ENCODE peak calls at places on chromosomes 5 and 9, in ten cellular contexts. One of them, this sample, is unnamed. For H3K4me1, the result is how much of the 10 kb centered on the place peaks cover.

GRCh38 chr5:128084228-128085167 is 932 bp downstream of the SLC12A2 start:
- DNase-seq in GM23248: peak
- DNase-seq in thyroid gland: peak
- DNase-seq in OCI-LY7: peak
- DNase-seq in mesendoderm: peak
- DNase-seq in left ventricle myocardium inferior: peak
- DNase-seq in body of pancreas: peak
- DNase-seq in endodermal cell: peak
- DNase-seq in heart right ventricle: peak
- DNase-seq in effector memory CD4-positive, alpha-beta T cell: peak
- DNase-seq in this sample: peak

GRCh38 chr9:134764870-134765269 is 115.7 kb upstream of the FCN2 start:
- DNase-seq in mesendoderm: no peak
- DNase-seq in endodermal cell: no peak
- DNase-seq in heart right ventricle: no peak
- DNase-seq in thyroid gland: peak
- DNase-seq in body of pancreas: no peak
- DNase-seq in left ventricle myocardium inferior: no peak
- DNase-seq in effector memory CD4-positive, alpha-beta T cell: no peak
- DNase-seq in OCI-LY7: no peak
- DNase-seq in GM23248: no peak
- DNase-seq in this sample: no peak

GRCh38 chr5:75337366-75338021 is 474 bp downstream of the HMGCR start:
- DNase-seq in endodermal cell: no peak
- DNase-seq in mesendoderm: peak
- DNase-seq in left ventricle myocardium inferior: no peak
- DNase-seq in heart right ventricle: no peak
- DNase-seq in OCI-LY7: peak
- DNase-seq in GM23248: peak
- DNase-seq in body of pancreas: no peak
- DNase-seq in effector memory CD4-positive, alpha-beta T cell: peak
- DNase-seq in thyroid gland: no peak
- DNase-seq in this sample: no peak

GRCh38 chr9:79883073-79883645 is 311.4 kb downstream of the TLE4 start:
- DNase-seq in body of pancreas: no peak
- DNase-seq in GM23248: no peak
- DNase-seq in mesendoderm: no peak
- DNase-seq in effector memory CD4-positive, alpha-beta T cell: peak
- DNase-seq in left ventricle myocardium inferior: peak
- DNase-seq in OCI-LY7: peak
- DNase-seq in endodermal cell: no peak
- DNase-seq in heart right ventricle: peak
- DNase-seq in thyroid gland: no peak
- DNase-seq in this sample: peak

GRCh38 chr5:145429170-145429569 is 406.0 kb downstream of the PRELID2 start:
- DNase-seq in body of pancreas: no peak
- DNase-seq in GM23248: no peak
- DNase-seq in endodermal cell: no peak
- DNase-seq in thyroid gland: no peak
- DNase-seq in heart right ventricle: no peak
- DNase-seq in OCI-LY7: no peak
- DNase-seq in mesendoderm: no peak
- DNase-seq in effector memory CD4-positive, alpha-beta T cell: no peak
- DNase-seq in left ventricle myocardium inferior: no peak
- DNase-seq in this sample: no peak

GRCh38 chr5:115857621-115858349 is 16.1 kb downstream of the AP3S1 start:
- DNase-seq in effector memory CD4-positive, alpha-beta T cell: no peak
- DNase-seq in GM23248: peak
- DNase-seq in left ventricle myocardium inferior: no peak
- DNase-seq in endodermal cell: no peak
- DNase-seq in OCI-LY7: no peak
- DNase-seq in thyroid gland: no peak
- DNase-seq in heart right ventricle: no peak
- DNase-seq in body of pancreas: no peak
- DNase-seq in mesendoderm: peak
- DNase-seq in this sample: no peak

GRCh38 chr5:136197462-136198142 is 4.6 kb upstream of the SMIM32 start:
- DNase-seq in endodermal cell: peak
- DNase-seq in heart right ventricle: no peak
- DNase-seq in GM23248: no peak
- DNase-seq in mesendoderm: no peak
- DNase-seq in thyroid gland: no peak
- DNase-seq in OCI-LY7: no peak
- DNase-seq in left ventricle myocardium inferior: no peak
- DNase-seq in effector memory CD4-positive, alpha-beta T cell: no peak
- DNase-seq in body of pancreas: no peak
- DNase-seq in this sample: no peak

GRCh38 chr9:36218411-36218901 is 27.7 kb downstream of the CLTA start:
- DNase-seq in mesendoderm: no peak
- DNase-seq in thyroid gland: no peak
- DNase-seq in left ventricle myocardium inferior: no peak
- DNase-seq in endodermal cell: no peak
- DNase-seq in effector memory CD4-positive, alpha-beta T cell: no peak
- DNase-seq in OCI-LY7: no peak
- DNase-seq in heart right ventricle: no peak
- DNase-seq in GM23248: no peak
- DNase-seq in body of pancreas: no peak
- DNase-seq in this sample: no peak

GRCh38 chr5:1421521-1422341 is 23.5 kb downstream of the SLC6A3 start:
- DNase-seq in body of pancreas: no peak
- DNase-seq in mesendoderm: no peak
- DNase-seq in GM23248: no peak
- DNase-seq in OCI-LY7: no peak
- DNase-seq in left ventricle myocardium inferior: no peak
- DNase-seq in endodermal cell: no peak
- DNase-seq in heart right ventricle: no peak
- DNase-seq in thyroid gland: no peak
- DNase-seq in effector memory CD4-positive, alpha-beta T cell: no peak
- DNase-seq in this sample: no peak

GRCh38 chr5:134136221-134136631 is 21.7 kb downstream of the TCF7 start:
- DNase-seq in GM23248: no peak
- DNase-seq in mesendoderm: no peak
- DNase-seq in body of pancreas: peak
- DNase-seq in effector memory CD4-positive, alpha-beta T cell: no peak
- DNase-seq in left ventricle myocardium inferior: peak
- DNase-seq in endodermal cell: peak
- DNase-seq in heart right ventricle: no peak
- DNase-seq in OCI-LY7: no peak
- DNase-seq in thyroid gland: peak
- DNase-seq in this sample: no peak

GRCh38 chr9:114372971-114373591 is 14.7 kb downstream of the AKNA start:
- DNase-seq in heart right ventricle: peak
- DNase-seq in left ventricle myocardium inferior: peak
- DNase-seq in body of pancreas: peak
- DNase-seq in thyroid gland: no peak
- DNase-seq in endodermal cell: no peak
- DNase-seq in GM23248: no peak
- DNase-seq in OCI-LY7: peak
- DNase-seq in mesendoderm: no peak
- DNase-seq in effector memory CD4-positive, alpha-beta T cell: peak
- DNase-seq in this sample: peak

GRCh38 chr5:124451721-124452383 is 294.6 kb downstream of the ZNF608 start:
- DNase-seq in thyroid gland: no peak
- DNase-seq in GM23248: no peak
- DNase-seq in effector memory CD4-positive, alpha-beta T cell: no peak
- DNase-seq in body of pancreas: no peak
- DNase-seq in OCI-LY7: no peak
- DNase-seq in left ventricle myocardium inferior: no peak
- DNase-seq in mesendoderm: no peak
- DNase-seq in heart right ventricle: no peak
- DNase-seq in endodermal cell: no peak
- DNase-seq in this sample: no peak

GRCh38 chr5:143491644-143492043 is 88.2 kb upstream of the NR3C1 start:
- DNase-seq in endodermal cell: no peak
- DNase-seq in GM23248: peak
- DNase-seq in body of pancreas: no peak
- DNase-seq in left ventricle myocardium inferior: no peak
- DNase-seq in thyroid gland: no peak
- DNase-seq in OCI-LY7: no peak
- DNase-seq in heart right ventricle: no peak
- DNase-seq in mesendoderm: no peak
- DNase-seq in effector memory CD4-positive, alpha-beta T cell: no peak
- DNase-seq in this sample: no peak

GRCh38 chr5:2899311-2899710 is 147.8 kb upstream of the IRX2 start:
- DNase-seq in effector memory CD4-positive, alpha-beta T cell: no peak
- DNase-seq in GM23248: no peak
- DNase-seq in left ventricle myocardium inferior: no peak
- DNase-seq in endodermal cell: no peak
- DNase-seq in OCI-LY7: no peak
- DNase-seq in mesendoderm: no peak
- DNase-seq in thyroid gland: no peak
- DNase-seq in heart right ventricle: no peak
- DNase-seq in body of pancreas: no peak
- DNase-seq in this sample: no peak

GRCh38 chr5:57989378-57989777 is 470.5 kb downstream of the PLK2 start:
- DNase-seq in mesendoderm: no peak
- DNase-seq in heart right ventricle: no peak
- DNase-seq in thyroid gland: no peak
- DNase-seq in endodermal cell: no peak
- DNase-seq in OCI-LY7: no peak
- DNase-seq in GM23248: peak
- DNase-seq in body of pancreas: no peak
- DNase-seq in effector memory CD4-positive, alpha-beta T cell: no peak
- DNase-seq in left ventricle myocardium inferior: no peak
- DNase-seq in this sample: no peak

GRCh38 chr9:84775056-84775648 is 105.6 kb downstream of the NTRK2 start:
- DNase-seq in heart right ventricle: no peak
- DNase-seq in endodermal cell: no peak
- DNase-seq in OCI-LY7: no peak
- DNase-seq in thyroid gland: no peak
- DNase-seq in GM23248: no peak
- DNase-seq in body of pancreas: no peak
- DNase-seq in effector memory CD4-positive, alpha-beta T cell: no peak
- DNase-seq in left ventricle myocardium inferior: no peak
- DNase-seq in mesendoderm: no peak
- DNase-seq in this sample: no peak

GRCh38 chr9:89377411-89377810 is 59.1 kb downstream of the SECISBP2 start:
- DNase-seq in heart right ventricle: no peak
- DNase-seq in endodermal cell: no peak
- DNase-seq in left ventricle myocardium inferior: no peak
- DNase-seq in thyroid gland: no peak
- DNase-seq in effector memory CD4-positive, alpha-beta T cell: no peak
- DNase-seq in mesendoderm: no peak
- DNase-seq in GM23248: no peak
- DNase-seq in body of pancreas: no peak
- DNase-seq in OCI-LY7: no peak
- DNase-seq in this sample: no peak
- H3K4me1 ChIP-seq in heart right ventricle: under half
- H3K4me1 ChIP-seq in endodermal cell: under half
- H3K4me1 ChIP-seq in left ventricle myocardium inferior: under half
- H3K4me1 ChIP-seq in thyroid gland: half or more
- H3K4me1 ChIP-seq in effector memory CD4-positive, alpha-beta T cell: under half
- H3K4me1 ChIP-seq in mesendoderm: under half
- H3K4me1 ChIP-seq in GM23248: under half
- H3K4me1 ChIP-seq in body of pancreas: under half
- H3K4me1 ChIP-seq in OCI-LY7: under half
- H3K4me1 ChIP-seq in this sample: under half

DNA sequence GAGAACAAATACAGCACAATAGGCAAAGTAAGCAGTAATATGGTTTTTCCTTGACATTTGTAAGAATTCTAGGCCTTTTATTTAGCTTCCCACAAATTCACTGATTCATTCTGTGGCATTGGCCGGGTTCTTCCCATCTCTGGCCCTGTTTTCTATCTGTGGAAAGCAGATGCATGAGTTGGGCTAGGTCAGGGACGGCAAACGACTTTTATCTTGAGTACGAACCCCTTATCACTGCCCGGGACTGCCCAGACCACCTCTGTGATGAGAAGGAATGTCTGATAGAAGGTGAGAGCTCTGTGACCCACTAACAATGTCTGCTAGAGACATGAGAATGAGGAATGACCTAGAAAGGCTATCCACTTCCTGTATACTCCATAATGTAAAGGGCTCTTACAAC is 35.4 kb upstream of the ADAM19 start:
- DNase-seq in heart right ventricle: no peak
- DNase-seq in thyroid gland: no peak
- DNase-seq in body of pancreas: no peak
- DNase-seq in mesendoderm: peak
- DNase-seq in OCI-LY7: no peak
- DNase-seq in effector memory CD4-positive, alpha-beta T cell: no peak
- DNase-seq in left ventricle myocardium inferior: no peak
- DNase-seq in endodermal cell: no peak
- DNase-seq in GM23248: no peak
- DNase-seq in this sample: no peak
- H3K4me1 ChIP-seq in heart right ventricle: under half
- H3K4me1 ChIP-seq in thyroid gland: under half
- H3K4me1 ChIP-seq in body of pancreas: under half
- H3K4me1 ChIP-seq in mesendoderm: under half
- H3K4me1 ChIP-seq in OCI-LY7: under half
- H3K4me1 ChIP-seq in effector memory CD4-positive, alpha-beta T cell: under half
- H3K4me1 ChIP-seq in left ventricle myocardium inferior: under half
- H3K4me1 ChIP-seq in endodermal cell: under half
- H3K4me1 ChIP-seq in GM23248: under half
- H3K4me1 ChIP-seq in this sample: half or more

DNA sequence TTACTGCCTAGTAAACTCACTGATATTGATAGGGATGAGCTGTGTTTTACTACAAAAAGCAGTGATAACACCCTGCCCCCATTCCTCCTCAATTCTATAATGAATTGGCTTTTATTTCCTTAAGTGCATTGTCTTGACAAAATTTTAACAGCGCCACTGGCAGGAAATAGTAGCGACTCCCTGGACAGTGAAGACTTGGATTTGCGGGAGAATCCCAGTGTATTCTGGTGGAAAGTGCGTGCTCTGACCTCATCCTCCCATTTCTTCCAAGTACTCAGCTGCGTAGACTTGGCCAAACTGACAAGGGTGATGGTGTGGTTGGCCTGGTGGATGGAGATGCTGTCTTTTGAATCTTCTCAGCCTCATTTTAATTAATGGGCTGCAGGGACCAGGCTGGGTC is 5.3 kb downstream of the TRIO start:
- DNase-seq in body of pancreas: no peak
- DNase-seq in mesendoderm: no peak
- DNase-seq in left ventricle myocardium inferior: no peak
- DNase-seq in heart right ventricle: no peak
- DNase-seq in effector memory CD4-positive, alpha-beta T cell: no peak
- DNase-seq in thyroid gland: no peak
- DNase-seq in OCI-LY7: no peak
- DNase-seq in GM23248: no peak
- DNase-seq in endodermal cell: no peak
- DNase-seq in this sample: no peak
- H3K4me1 ChIP-seq in body of pancreas: under half
- H3K4me1 ChIP-seq in mesendoderm: under half
- H3K4me1 ChIP-seq in left ventricle myocardium inferior: half or more
- H3K4me1 ChIP-seq in heart right ventricle: half or more
- H3K4me1 ChIP-seq in effector memory CD4-positive, alpha-beta T cell: under half
- H3K4me1 ChIP-seq in thyroid gland: under half
- H3K4me1 ChIP-seq in OCI-LY7: under half
- H3K4me1 ChIP-seq in GM23248: half or more
- H3K4me1 ChIP-seq in endodermal cell: under half
- H3K4me1 ChIP-seq in this sample: under half

DNA sequence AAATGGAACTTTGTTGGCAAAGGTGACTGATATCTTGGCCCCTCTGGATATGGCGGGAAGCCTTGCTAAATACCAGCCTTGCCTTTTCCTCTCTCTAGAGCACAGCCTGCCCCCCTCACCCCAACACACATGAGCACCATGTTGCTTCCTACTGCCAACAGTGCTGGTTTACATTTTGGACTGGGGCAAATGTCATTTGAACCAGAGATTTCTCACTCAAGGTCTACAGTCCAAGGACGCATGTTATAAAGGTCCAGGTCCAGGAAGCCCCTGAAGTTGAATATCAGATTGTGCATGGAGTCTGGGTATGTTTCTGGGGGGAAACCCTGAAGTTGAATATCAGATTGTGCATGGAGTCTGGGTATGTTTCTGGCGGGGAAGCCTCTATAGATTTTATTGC is 19.9 kb downstream of the NEURL1B start:
- DNase-seq in mesendoderm: no peak
- DNase-seq in body of pancreas: no peak
- DNase-seq in effector memory CD4-positive, alpha-beta T cell: no peak
- DNase-seq in endodermal cell: no peak
- DNase-seq in heart right ventricle: no peak
- DNase-seq in thyroid gland: no peak
- DNase-seq in GM23248: no peak
- DNase-seq in OCI-LY7: no peak
- DNase-seq in left ventricle myocardium inferior: no peak
- DNase-seq in this sample: no peak
- H3K4me1 ChIP-seq in mesendoderm: under half
- H3K4me1 ChIP-seq in body of pancreas: under half
- H3K4me1 ChIP-seq in effector memory CD4-positive, alpha-beta T cell: under half
- H3K4me1 ChIP-seq in endodermal cell: under half
- H3K4me1 ChIP-seq in heart right ventricle: half or more
- H3K4me1 ChIP-seq in thyroid gland: under half
- H3K4me1 ChIP-seq in GM23248: under half
- H3K4me1 ChIP-seq in OCI-LY7: under half
- H3K4me1 ChIP-seq in left ventricle myocardium inferior: half or more
- H3K4me1 ChIP-seq in this sample: under half